ENCODE peak calls at places on chromosome 2, in four cellular contexts. R is mesothelial cell of epicardium; U is NCI-H1105; D is effector memory CD8-positive, alpha-beta T cell. S is an unnamed sample.

GRCh38 chr2:238289574-238289973 is 1.2 kb upstream of the PER2 start:
- DNase-seq in R (no peak), U (no peak), D (peak), S (no peak)

GRCh38 chr2:64141711-64142405 is 2.4 kb downstream of the PELI1 start:
- DNase-seq in R (no peak), U (no peak), D (no peak), S (peak)

GRCh38 chr2:157497603-157498314 is 53.9 kb upstream of the CYTIP start:
- DNase-seq in R (no peak), U (peak), D (peak), S (peak)

GRCh38 chr2:181686566-181687185 is 6.4 kb upstream of the NEUROD1 start:
- DNase-seq in R (no peak), U (peak), D (no peak), S (no peak)

GRCh38 chr2:18117592-18117991 is 239.1 kb downstream of the KCNS3 start:
- DNase-seq in R (no peak), U (no peak), D (no peak), S (peak)

GRCh38 chr2:41872646-41873045 is 175.2 kb upstream of the PKDCC start:
- DNase-seq in R (no peak), U (no peak), D (no peak), S (no peak)

GRCh38 chr2:27663463-27664244 is at the start of the genes SLC4A1AP and SUPT7L:
- DNase-seq in R (peak), U (peak), D (peak), S (peak)

GRCh38 chr2:218993345-218994315 is at the start of gene CRYBA2:
- DNase-seq in R (no peak), U (peak), D (no peak), S (no peak)

GRCh38 chr2:97011977-97012569 is 25.7 kb upstream of the FAM178B start:
- DNase-seq in R (no peak), U (peak), D (no peak), S (peak)

GRCh38 chr2:198322275-198322674 is 517.9 kb downstream of the PLCL1 start:
- DNase-seq in R (no peak), U (no peak), D (no peak), S (no peak)

GRCh38 chr2:218368621-218369153 is 12.0 kb downstream of the CATIP start:
- DNase-seq in R (no peak), U (no peak), D (no peak), S (no peak)

GRCh38 chr2:168515502-168515901 is 59.4 kb downstream of the CERS6 start:
- DNase-seq in R (no peak), U (no peak), D (no peak), S (no peak)

GRCh38 chr2:188819781-188820180 is 154.4 kb upstream of the COL3A1 start:
- DNase-seq in R (no peak), U (no peak), D (no peak), S (no peak)

GRCh38 chr2:220619525-220620267 is 952.4 kb downstream of the EPHA4 start:
- DNase-seq in R (no peak), U (no peak), D (no peak), S (peak)

GRCh38 chr2:229300814-229301213 is 29.7 kb upstream of the PID1 start:
- DNase-seq in R (no peak), U (no peak), D (no peak), S (no peak)

GRCh38 chr2:11456251-11456650 is 9.7 kb downstream of the E2F6 start:
- DNase-seq in R (no peak), U (no peak), D (no peak), S (no peak)

GRCh38 chr2:162022290-162022945 is 51.6 kb downstream of the DPP4 start:
- DNase-seq in R (no peak), U (no peak), D (no peak), S (peak)

GRCh38 chr2:7014201-7014640 is 97.0 kb downstream of the RNF144A start:
- DNase-seq in R (no peak), U (no peak), D (peak), S (no peak)

GRCh38 chr2:44100351-44100750 is 68.3 kb upstream of the PPM1B start:
- DNase-seq in R (no peak), U (no peak), D (no peak), S (peak)

GRCh38 chr2:138112536-138112935 is 148.3 kb downstream of the HNMT start:
- DNase-seq in R (no peak), U (no peak), D (no peak), S (no peak)

S was measured in Caki2.